ENCODE peak calls at places on chromosome 18, in ten cellular contexts. H is small intestine; I is CD8-positive, alpha-beta T cell; J is neural progenitor cell; U is AG09309; D is WERI-Rb-1; R is HFF-Myc; Q is endothelial cell of umbilical vein; B is brain microvascular endothelial cell; M is mammary epithelial cell. A is an unnamed sample.

GRCh38 chr18:10322408-10322807 is 132.0 kb upstream of the APCDD1 start:
- DNase-seq in H (no peak), R (no peak), Q (no peak), M (peak), B (no peak), D (no peak), J (no peak), U (no peak), I (no peak), A (no peak)

GRCh38 chr18:49728542-49728941 is 84.8 kb downstream of the ACAA2 start:
- DNase-seq in M (peak), U (no peak), Q (peak), I (no peak), J (peak), R (no peak), H (peak), B (peak), D (peak), A (peak)

GRCh38 chr18:63476666-63477065 is at the start of gene SERPINB5:
- DNase-seq in D (no peak), H (peak), Q (no peak), R (no peak), U (no peak), I (no peak), M (peak), J (no peak), B (no peak), A (no peak)

GRCh38 chr18:28176933-28177827 is at the start of gene CDH2:
- DNase-seq in I (no peak), H (no peak), D (peak), B (peak), R (peak), J (peak), Q (peak), M (peak), U (peak), A (peak)

GRCh38 chr18:48848641-48849143 is 102.1 kb downstream of the SMAD7 start:
- DNase-seq in U (no peak), I (no peak), H (no peak), D (no peak), J (peak), B (no peak), M (peak), R (no peak), Q (peak), A (no peak)

GRCh38 chr18:10405014-10405493 is 49.4 kb upstream of the APCDD1 start:
- DNase-seq in J (no peak), D (no peak), B (no peak), M (no peak), H (no peak), Q (no peak), R (no peak), U (no peak), I (no peak), A (no peak)

GRCh38 chr18:46502444-46502843 is 154.6 kb downstream of the LOXHD1 start:
- DNase-seq in M (no peak), Q (no peak), H (no peak), J (peak), D (no peak), I (no peak), U (no peak), B (no peak), R (no peak), A (peak)

GRCh38 chr18:56505971-56506370 is 132.4 kb downstream of the TXNL1 start:
- DNase-seq in M (no peak), Q (no peak), B (no peak), R (no peak), D (no peak), U (no peak), I (no peak), J (no peak), H (no peak), A (no peak)

GRCh38 chr18:62586781-62587487 is 64.1 kb downstream of the ZCCHC2 start:
- DNase-seq in M (no peak), H (no peak), J (no peak), D (no peak), Q (no peak), U (no peak), B (no peak), I (no peak), R (no peak), A (no peak)

GRCh38 chr18:3982541-3982940 is 472.6 kb downstream of the DLGAP1 start:
- DNase-seq in B (no peak), R (no peak), J (no peak), H (no peak), Q (no peak), I (no peak), U (no peak), D (no peak), M (peak), A (no peak)

GRCh38 chr18:36337679-36338419 is 40.3 kb downstream of the FHOD3 start:
- DNase-seq in U (no peak), D (no peak), R (no peak), H (no peak), M (no peak), Q (no peak), I (no peak), J (no peak), B (no peak), A (no peak)

GRCh38 chr18:79030680-79031079 is 38.5 kb upstream of the ATP9B start:
- DNase-seq in Q (no peak), R (no peak), M (no peak), D (no peak), H (no peak), J (no peak), I (no peak), U (no peak), B (no peak), A (no peak)

GRCh38 chr18:50313031-50313607 is 25.6 kb upstream of the CXXC1 start:
- DNase-seq in H (no peak), J (no peak), D (no peak), Q (no peak), I (no peak), R (no peak), M (no peak), B (no peak), U (no peak), A (no peak)

GRCh38 chr18:69636529-69637301 is 236.0 kb downstream of the DOK6 start:
- DNase-seq in U (no peak), D (peak), Q (peak), I (no peak), H (no peak), J (peak), M (no peak), R (no peak), B (no peak), A (peak)

GRCh38 chr18:45287531-45287930 is 327.7 kb upstream of the SLC14A2 start:
- DNase-seq in Q (no peak), I (no peak), J (no peak), H (peak), M (no peak), U (no peak), D (no peak), B (no peak), R (no peak), A (no peak)

GRCh38 chr18:62720766-62721613 is 5.6 kb downstream of the PHLPP1 start:
- DNase-seq in D (no peak), J (no peak), B (no peak), R (no peak), U (no peak), H (no peak), Q (no peak), I (no peak), M (no peak), A (no peak)

GRCh38 chr18:41828137-41828536 is 126.9 kb upstream of the PIK3C3 start:
- DNase-seq in U (no peak), I (no peak), Q (no peak), H (no peak), M (no peak), D (no peak), B (no peak), R (no peak), J (no peak), A (no peak)

GRCh38 chr18:48290162-48290926 is 118.8 kb downstream of the ZBTB7C start:
- DNase-seq in R (no peak), H (no peak), U (no peak), M (peak), Q (no peak), B (no peak), D (no peak), J (peak), I (no peak), A (no peak)

GRCh38 chr18:48889981-48890735 is 60.6 kb downstream of the SMAD7 start:
- DNase-seq in Q (no peak), I (no peak), B (no peak), D (no peak), R (no peak), U (no peak), H (no peak), M (no peak), J (no peak), A (no peak)

GRCh38 chr18:30527226-30527625 is 515.3 kb downstream of the DSC3 start:
- DNase-seq in H (no peak), R (no peak), B (no peak), D (no peak), U (no peak), J (peak), I (no peak), Q (no peak), M (no peak), A (no peak)

GRCh38 chr18:7946724-7947377 is 379.7 kb downstream of the PTPRM start:
- DNase-seq in R (peak), J (peak), D (no peak), U (peak), H (peak), B (peak), I (no peak), M (peak), Q (peak), A (peak)
- H3K4me3 ChIP-seq in R (peak), J (no peak), D (no peak), U (peak), H (no peak), B (peak), I (no peak), M (peak), Q (no peak), A (peak)

GRCh38 chr18:59660398-59660797 is 36.8 kb downstream of the CCBE1 start:
- DNase-seq in J (no peak), M (no peak), Q (no peak), R (no peak), H (no peak), I (no peak), B (no peak), U (no peak), D (no peak), A (no peak)
- H3K4me3 ChIP-seq in J (no peak), M (no peak), Q (no peak), R (no peak), H (no peak), I (no peak), B (no peak), U (no peak), D (no peak), A (no peak)

DNA sequence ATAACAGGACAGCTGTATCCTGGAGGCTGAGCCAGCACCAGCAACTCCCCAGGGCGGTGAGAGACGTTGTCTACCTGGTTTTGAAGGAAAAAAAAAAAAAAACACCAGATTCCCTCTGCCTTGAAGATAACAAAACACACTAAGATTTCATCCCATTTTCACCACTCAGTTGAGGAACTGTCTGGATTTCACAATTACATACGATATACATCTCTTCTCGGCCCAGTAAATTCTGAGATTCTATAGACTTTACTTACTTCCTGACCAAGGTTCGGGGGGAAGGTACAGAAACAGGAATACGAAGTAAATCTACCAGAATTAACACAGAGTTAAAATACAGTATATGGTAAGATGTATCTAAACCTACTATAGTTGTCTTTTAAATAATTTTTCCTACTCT is 8.4 kb downstream of the ZNF516 start:
- DNase-seq in J (no peak), Q (no peak), I (no peak), R (no peak), H (no peak), D (no peak), B (no peak), U (no peak), M (no peak), A (no peak)
- H3K4me3 ChIP-seq in J (no peak), Q (no peak), I (no peak), R (peak), H (no peak), D (no peak), B (no peak), U (no peak), M (no peak), A (no peak)

GRCh38 chr18:32029558-32029957 is 10.9 kb downstream of the RNF125 start:
- DNase-seq in H (no peak), I (no peak), J (no peak), B (no peak), U (no peak), R (no peak), Q (no peak), M (no peak), D (no peak), A (no peak)

GRCh38 chr18:32021756-32022564 is 3.3 kb downstream of the RNF125 start:
- DNase-seq in R (no peak), H (no peak), U (no peak), I (no peak), B (no peak), M (no peak), D (no peak), Q (peak), J (no peak), A (no peak)

GRCh38 chr18:32026491-32027086 is 8.0 kb downstream of the RNF125 start:
- DNase-seq in D (no peak), Q (no peak), B (no peak), U (no peak), I (no peak), R (no peak), H (no peak), M (no peak), J (no peak), A (no peak)

DNA sequence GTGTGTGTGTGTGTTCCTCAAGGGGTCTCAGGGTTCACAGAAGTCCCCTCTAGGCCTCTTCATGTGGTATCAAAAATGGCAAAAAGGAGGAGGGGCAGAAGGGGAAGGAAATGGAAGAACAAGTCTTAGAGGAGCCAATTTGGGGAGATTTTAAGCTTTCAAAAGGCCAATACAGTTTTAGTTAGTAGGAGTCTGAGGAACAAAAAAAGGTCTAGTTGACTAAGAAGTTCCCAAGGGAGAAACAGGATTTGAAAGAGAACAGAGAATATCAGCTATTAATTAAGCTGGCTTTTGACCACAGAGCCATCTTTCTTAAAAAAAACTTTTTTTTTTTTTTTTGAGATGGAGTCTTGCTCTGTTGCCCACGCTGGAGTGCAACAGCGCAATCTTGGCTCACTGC is 7.1 kb downstream of the RNF125 start:
- DNase-seq in R (no peak), I (no peak), J (no peak), M (no peak), B (no peak), Q (no peak), U (no peak), H (no peak), D (no peak), A (no peak)
- H3K4me3 ChIP-seq in R (no peak), I (no peak), J (no peak), M (no peak), B (no peak), Q (no peak), U (no peak), H (no peak), D (no peak), A (no peak)

GRCh38 chr18:2905802-2906521 is 59.2 kb downstream of the EMILIN2 start:
- DNase-seq in H (peak), J (peak), Q (peak), B (no peak), U (no peak), M (no peak), D (no peak), R (no peak), I (peak), A (no peak)
- H3K4me3 ChIP-seq in H (peak), J (peak), Q (peak), B (peak), U (peak), M (peak), D (no peak), R (peak), I (peak), A (peak)

GRCh38 chr18:13452851-13453524 is 234.4 kb downstream of the LDLRAD4 start:
- DNase-seq in Q (no peak), J (no peak), R (no peak), H (no peak), M (no peak), I (no peak), B (no peak), U (no peak), D (no peak), A (peak)
- H3K4me3 ChIP-seq in Q (no peak), J (no peak), R (no peak), H (no peak), M (no peak), I (no peak), B (no peak), U (no peak), D (no peak), A (no peak)

DNA sequence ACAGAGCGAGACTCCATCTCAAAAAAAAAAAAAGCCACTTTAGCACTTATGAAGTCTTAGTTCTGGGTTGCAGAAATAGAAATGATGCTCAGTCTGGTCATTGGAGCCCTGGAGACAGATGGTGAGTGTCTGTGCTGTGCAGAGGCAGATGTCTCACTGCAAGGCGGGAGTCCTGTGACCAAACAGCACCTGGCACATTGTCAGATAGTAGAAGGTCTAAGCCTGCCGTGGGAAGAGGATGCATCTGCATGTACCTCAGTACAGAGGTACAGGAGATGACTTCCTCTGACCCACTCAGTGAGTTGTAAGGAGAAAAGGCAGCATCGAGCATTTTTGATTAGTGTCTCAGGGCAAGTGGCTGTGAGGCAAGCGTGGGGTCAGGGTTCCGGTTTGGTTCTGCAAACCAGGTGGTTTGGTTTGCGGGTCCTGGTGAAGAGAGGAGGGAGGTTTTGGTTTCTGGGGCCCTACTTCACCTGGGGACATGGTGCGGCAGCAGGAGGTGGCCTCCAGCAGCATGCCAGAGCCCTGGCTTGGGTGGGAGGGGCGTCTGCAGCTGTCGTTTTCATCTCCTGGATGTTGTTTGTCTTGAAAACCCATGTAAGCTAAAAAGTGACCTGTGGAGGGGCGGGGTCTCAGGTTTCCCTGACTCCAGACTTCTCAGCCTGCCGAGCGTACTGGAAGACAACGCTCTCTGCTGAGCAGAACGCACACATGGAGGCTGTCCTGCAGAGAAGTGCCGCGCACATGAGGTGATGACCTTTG is 3.8 kb downstream of the RBFA start:
- DNase-seq in R (no peak), I (no peak), U (no peak), Q (no peak), J (no peak), M (no peak), H (no peak), B (no peak), D (peak), A (no peak)
- H3K4me3 ChIP-seq in R (no peak), I (no peak), U (no peak), Q (no peak), J (no peak), M (no peak), H (no peak), B (no peak), D (no peak), A (no peak)

DNA sequence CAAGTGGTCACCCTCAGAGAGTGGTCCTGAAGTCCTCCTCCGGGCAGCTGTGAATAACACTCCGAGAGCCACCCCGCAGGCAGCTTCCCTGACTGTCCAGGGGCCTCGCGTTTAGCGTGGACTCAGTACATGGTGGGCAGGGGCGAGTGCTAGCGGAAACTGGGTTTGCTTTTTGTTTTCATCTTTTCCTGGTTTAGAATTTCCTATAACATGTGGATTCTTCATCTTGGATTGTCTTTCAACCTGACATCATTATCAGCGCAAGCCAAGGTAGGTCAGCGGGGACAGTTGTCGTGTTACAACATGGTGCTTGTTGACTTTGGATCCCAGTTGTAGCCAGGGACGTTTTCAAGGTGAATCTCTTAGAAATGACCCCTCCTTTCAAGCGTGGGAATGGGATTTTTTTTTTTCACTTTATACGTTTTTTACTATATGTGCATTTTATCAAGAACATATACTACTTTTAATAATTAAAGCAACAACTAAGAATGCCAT is 20.9 kb downstream of the RMC1 start:
- DNase-seq in B (no peak), M (no peak), D (no peak), R (no peak), J (no peak), H (no peak), Q (no peak), U (no peak), I (no peak), A (no peak)
- H3K4me3 ChIP-seq in B (no peak), M (no peak), D (no peak), R (no peak), J (no peak), H (no peak), Q (no peak), U (no peak), I (no peak), A (no peak)

GRCh38 chr18:34494359-34494696 is 215.8 kb upstream of the DTNA start:
- DNase-seq in R (no peak), U (no peak), I (no peak), B (no peak), J (peak), Q (peak), M (no peak), H (no peak), D (no peak), A (peak)

GRCh38 chr18:34493099-34493544 is 217.0 kb upstream of the DTNA start:
- DNase-seq in D (peak), M (peak), U (peak), J (peak), R (peak), Q (peak), B (peak), I (no peak), H (peak), A (peak)

GRCh38 chr18:34493566-34494358 is 216.3 kb upstream of the DTNA start:
- DNase-seq in J (peak), U (no peak), M (peak), R (no peak), H (no peak), D (peak), B (no peak), Q (peak), I (no peak), A (peak)

GRCh38 chr18:34491719-34492118 is 218.4 kb upstream of the DTNA start:
- DNase-seq in Q (peak), U (no peak), D (no peak), B (no peak), I (no peak), M (no peak), J (no peak), H (no peak), R (no peak), A (no peak)

GRCh38 chr18:34492652-34493051 is 217.4 kb upstream of the DTNA start:
- DNase-seq in J (no peak), D (no peak), M (peak), I (no peak), R (no peak), B (no peak), H (no peak), Q (no peak), U (no peak), A (peak)
- H3K4me3 ChIP-seq in J (peak), D (peak), M (no peak), I (no peak), R (no peak), B (peak), H (no peak), Q (peak), U (no peak), A (no peak)